ENCODE peak calls at places on chromosomes 11 and 22, in seven cellular contexts. Q, C, J, L, G, R and D are unnamed samples.

GRCh38 chr11:2837096-2837601 is 48.4 kb downstream of the CDKN1C start:
- DNase-seq in Q (no peak), C (no peak), J (no peak), L (peak), G (peak), R (no peak), D (peak)

GRCh38 chr22:50608996-50609395 is 8.4 kb downstream of the MAPK8IP2 start:
- DNase-seq in Q (no peak), C (no peak), J (no peak), L (no peak), G (no peak), R (no peak), D (no peak)

GRCh38 chr22:23192133-23192532 is 11.8 kb downstream of the BCR start:
- DNase-seq in Q (no peak), C (no peak), J (no peak), L (no peak), G (no peak), R (no peak), D (no peak)

GRCh38 chr11:12053606-12054361 is 45.4 kb upstream of the DKK3 start:
- DNase-seq in Q (no peak), C (no peak), J (no peak), L (peak), G (no peak), R (no peak), D (no peak)

GRCh38 chr11:94511932-94512781 is at the start of gene C11orf97:
- DNase-seq in Q (peak), C (peak), J (peak), L (peak), G (peak), R (peak), D (peak)

GRCh38 chr22:49738006-49738405 is 89.7 kb downstream of the BRD1 start:
- DNase-seq in Q (no peak), C (no peak), J (no peak), L (no peak), G (no peak), R (no peak), D (no peak)

GRCh38 chr11:17407575-17407974 is 19.1 kb upstream of the KCNJ11 start:
- DNase-seq in Q (no peak), C (no peak), J (no peak), L (no peak), G (no peak), R (no peak), D (no peak)

GRCh38 chr11:74288911-74289310 is 22.5 kb downstream of the P4HA3 start:
- DNase-seq in Q (peak), C (no peak), J (no peak), L (peak), G (no peak), R (no peak), D (no peak)

GRCh38 chr22:24810043-24810749 is 4.2 kb downstream of the SGSM1 start:
- DNase-seq in Q (no peak), C (no peak), J (no peak), L (peak), G (no peak), R (no peak), D (no peak)

GRCh38 chr11:67406969-67407699 is 3.3 kb downstream of the TBC1D10C start:
- DNase-seq in Q (no peak), C (no peak), J (no peak), L (no peak), G (no peak), R (no peak), D (no peak)

GRCh38 chr22:26053737-26054316 is 115.4 kb upstream of the SEZ6L start:
- DNase-seq in Q (no peak), C (no peak), J (no peak), L (no peak), G (no peak), R (no peak), D (no peak)

GRCh38 chr11:96037267-96037990 is 113.5 kb upstream of the MTMR2 start:
- DNase-seq in Q (peak), C (no peak), J (no peak), L (no peak), G (no peak), R (no peak), D (no peak)

GRCh38 chr22:46367707-46368191 is 32.2 kb downstream of the TRMU start:
- DNase-seq in Q (peak), C (peak), J (peak), L (peak), G (peak), R (peak), D (peak)

GRCh38 chr22:37804502-37804885 is 3.2 kb upstream of the GCAT start:
- DNase-seq in Q (no peak), C (no peak), J (no peak), L (no peak), G (no peak), R (no peak), D (no peak)

GRCh38 chr11:119108151-119108856 is 1.2 kb downstream of the C2CD2L start:
- DNase-seq in Q (no peak), C (no peak), J (no peak), L (peak), G (no peak), R (peak), D (peak)

GRCh38 chr11:20154381-20154780 is 5.9 kb downstream of the DBX1 start:
- DNase-seq in Q (no peak), C (no peak), J (no peak), L (no peak), G (no peak), R (no peak), D (no peak)

GRCh38 chr11:42960521-42961088 is 351.2 kb upstream of the API5 start:
- DNase-seq in Q (no peak), C (no peak), J (no peak), L (no peak), G (no peak), R (no peak), D (no peak)

GRCh38 chr22:44523981-44524759 is 26.1 kb upstream of the RTL6 start:
- DNase-seq in Q (peak), C (no peak), J (no peak), L (peak), G (no peak), R (no peak), D (no peak)

GRCh38 chr11:71563401-71563800 is 2.0 kb upstream of the KRTAP5-10 start:
- DNase-seq in Q (peak), C (no peak), J (no peak), L (peak), G (peak), R (peak), D (peak)

GRCh38 chr22:33299245-33299956 is 241.2 kb upstream of the SYN3 start:
- DNase-seq in Q (no peak), C (no peak), J (no peak), L (no peak), G (no peak), R (peak), D (no peak)

GRCh38 chr22:17192186-17192585 is 27.0 kb downstream of the ADA2 start:
- DNase-seq in Q (no peak), C (no peak), J (no peak), L (no peak), G (no peak), R (no peak), D (no peak)

GRCh38 chr11:115745041-115745440 is 240.8 kb upstream of the CADM1 start:
- DNase-seq in Q (no peak), C (no peak), J (no peak), L (no peak), G (no peak), R (no peak), D (no peak)

GRCh38 chr11:1728931-1729691 is 21.3 kb downstream of the IFITM10 start:
- DNase-seq in Q (no peak), C (no peak), J (no peak), L (no peak), G (no peak), R (peak), D (no peak)

GRCh38 chr11:125941606-125942275 is 4.1 kb upstream of the VSIG10L2 start:
- DNase-seq in Q (peak), C (peak), J (peak), L (peak), G (peak), R (peak), D (peak)

GRCh38 chr11:73167555-73167954 is 25.4 kb upstream of the FCHSD2 start:
- DNase-seq in Q (no peak), C (no peak), J (no peak), L (no peak), G (no peak), R (no peak), D (no peak)

GRCh38 chr11:101748572-101748971 is 164.8 kb upstream of the TRPC6 start:
- DNase-seq in Q (no peak), C (no peak), J (no peak), L (no peak), G (no peak), R (no peak), D (no peak)

GRCh38 chr22:50247748-50248147 is 2.9 kb upstream of the TUBGCP6 start:
- DNase-seq in Q (peak), C (peak), J (no peak), L (peak), G (no peak), R (peak), D (peak)

GRCh38 chr22:23458663-23459541 is 121.2 kb downstream of the IGLL1 start:
- DNase-seq in Q (no peak), C (no peak), J (no peak), L (no peak), G (no peak), R (no peak), D (no peak)

GRCh38 chr11:67118059-67118766 is 850 bp upstream of the KDM2A start:
- DNase-seq in Q (no peak), C (peak), J (peak), L (peak), G (no peak), R (peak), D (no peak)

GRCh38 chr11:57482782-57483569 is 22.6 kb downstream of the RTN4RL2 start:
- DNase-seq in Q (no peak), C (peak), J (peak), L (peak), G (peak), R (peak), D (no peak)

GRCh38 chr11:2099523-2100316 is 39.5 kb downstream of the IGF2 start:
- DNase-seq in Q (no peak), C (no peak), J (no peak), L (peak), G (no peak), R (no peak), D (no peak)

GRCh38 chr11:84800755-84801346 is 826.3 kb downstream of the DLG2 start:
- DNase-seq in Q (peak), C (no peak), J (no peak), L (peak), G (no peak), R (no peak), D (no peak)

GRCh38 chr11:18590573-18590972 is 2.0 kb upstream of the UEVLD start:
- DNase-seq in Q (no peak), C (no peak), J (no peak), L (no peak), G (no peak), R (no peak), D (no peak)

GRCh38 chr22:35995772-35996171 is 32.9 kb downstream of the RBFOX2 start:
- DNase-seq in Q (peak), C (no peak), J (no peak), L (peak), G (no peak), R (no peak), D (no peak)